ENCODE peak calls at places on chromosomes 2 and 18, in four cellular contexts. One of them, this sample, is unnamed.
A peak's percentile ranks its signal among the peaks of the same experiment; 100 is the strongest.

GRCh38 chr2:99811544-99811943 is 321.7 kb upstream of the REV1 start:
- DNase-seq in GM12865: no peak
- DNase-seq in CD8-positive, alpha-beta T cell: no peak
- DNase-seq in body of pancreas: no peak
- DNase-seq in this sample: no peak

GRCh38 chr2:120794716-120795115 is 59.0 kb downstream of the GLI2 start:
- DNase-seq in body of pancreas: no peak
- DNase-seq in GM12865: no peak
- DNase-seq in CD8-positive, alpha-beta T cell: no peak
- DNase-seq in this sample: no peak

GRCh38 chr2:238738917-238739316 is 109.0 kb upstream of the TWIST2 start:
- DNase-seq in body of pancreas: no peak
- DNase-seq in CD8-positive, alpha-beta T cell: no peak
- DNase-seq in GM12865: no peak
- DNase-seq in this sample: no peak

GRCh38 chr18:2984703-2985261 is 28.2 kb downstream of the LPIN2 start:
- DNase-seq in body of pancreas: peak; percentile 53
- DNase-seq in GM12865: no peak
- DNase-seq in CD8-positive, alpha-beta T cell: no peak
- DNase-seq in this sample: no peak

GRCh38 chr2:196515041-196515440 is 124.5 kb upstream of the CCDC150 start:
- DNase-seq in body of pancreas: no peak
- DNase-seq in GM12865: no peak
- DNase-seq in CD8-positive, alpha-beta T cell: no peak
- DNase-seq in this sample: no peak

GRCh38 chr18:32386466-32386865 is 84.2 kb downstream of the GAREM1 start:
- DNase-seq in GM12865: no peak
- DNase-seq in body of pancreas: no peak
- DNase-seq in CD8-positive, alpha-beta T cell: no peak
- DNase-seq in this sample: no peak

GRCh38 chr18:56815926-56816325 is 164.8 kb downstream of the WDR7 start:
- DNase-seq in CD8-positive, alpha-beta T cell: no peak
- DNase-seq in body of pancreas: no peak
- DNase-seq in GM12865: no peak
- DNase-seq in this sample: no peak

GRCh38 chr2:136932700-136933099 is 167.4 kb downstream of the THSD7B start:
- DNase-seq in GM12865: peak; percentile 34
- DNase-seq in body of pancreas: no peak
- DNase-seq in CD8-positive, alpha-beta T cell: no peak
- DNase-seq in this sample: no peak

GRCh38 chr18:22098563-22098989 is 70.8 kb upstream of the GATA6 start:
- DNase-seq in CD8-positive, alpha-beta T cell: no peak
- DNase-seq in GM12865: no peak
- DNase-seq in body of pancreas: no peak
- DNase-seq in this sample: no peak

GRCh38 chr18:74132201-74132600 is 15.4 kb downstream of the FBXO15 start:
- DNase-seq in body of pancreas: no peak
- DNase-seq in GM12865: no peak
- DNase-seq in CD8-positive, alpha-beta T cell: no peak
- DNase-seq in this sample: no peak

GRCh38 chr2:38835990-38836389 is 39.7 kb downstream of the DHX57 start:
- DNase-seq in body of pancreas: no peak
- DNase-seq in CD8-positive, alpha-beta T cell: no peak
- DNase-seq in GM12865: peak; percentile 73
- DNase-seq in this sample: peak; percentile 45

GRCh38 chr2:98027955-98028593 is 32.3 kb upstream of the TMEM131 start:
- DNase-seq in GM12865: no peak
- DNase-seq in CD8-positive, alpha-beta T cell: no peak
- DNase-seq in body of pancreas: no peak
- DNase-seq in this sample: no peak

GRCh38 chr2:202577250-202578183 is 57.3 kb upstream of the FAM117B start:
- DNase-seq in body of pancreas: no peak
- DNase-seq in CD8-positive, alpha-beta T cell: no peak
- DNase-seq in GM12865: no peak
- DNase-seq in this sample: no peak

GRCh38 chr2:186611526-186611925 is 21.7 kb downstream of the ITGAV start:
- DNase-seq in CD8-positive, alpha-beta T cell: no peak
- DNase-seq in GM12865: no peak
- DNase-seq in body of pancreas: no peak
- DNase-seq in this sample: no peak

GRCh38 chr2:73386894-73387636 is 1.4 kb downstream of the ALMS1 start:
- DNase-seq in body of pancreas: no peak
- DNase-seq in CD8-positive, alpha-beta T cell: no peak
- DNase-seq in GM12865: no peak
- DNase-seq in this sample: no peak

DNA sequence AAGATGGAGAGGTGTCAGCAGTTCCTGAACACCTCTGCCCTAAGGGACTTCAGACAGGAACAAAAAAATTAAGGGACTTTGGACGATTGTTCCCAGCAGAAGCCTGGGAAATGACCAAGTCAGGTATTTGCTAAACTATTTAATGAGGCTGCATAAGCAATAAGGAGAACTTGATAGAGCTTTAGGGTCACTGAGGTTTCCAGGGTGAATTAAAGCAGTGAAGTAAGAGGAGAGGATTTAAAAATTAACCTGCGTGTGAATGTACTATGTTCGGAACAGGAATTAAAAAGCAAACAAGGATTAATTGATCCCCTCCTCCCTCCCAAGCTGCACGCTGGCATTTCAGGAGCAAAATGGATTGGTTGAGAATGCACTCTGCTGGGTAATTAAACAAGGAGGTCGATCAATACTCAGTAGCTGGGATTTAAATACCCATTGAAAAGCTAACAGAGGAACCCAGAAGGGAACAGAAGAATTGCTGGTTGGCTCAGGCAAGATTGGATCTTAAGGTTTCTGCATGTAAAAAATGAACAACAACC is 157.2 kb downstream of the RNF152 start:
- DNase-seq in GM12865: no peak
- DNase-seq in body of pancreas: peak; percentile 41
- DNase-seq in CD8-positive, alpha-beta T cell: no peak
- DNase-seq in this sample: no peak
- TF ChIP-seq CTCF in GM12865: no peak
- TF ChIP-seq CTCF in body of pancreas: no peak
- TF ChIP-seq CTCF in CD8-positive, alpha-beta T cell: no peak
- TF ChIP-seq CTCF in this sample: no peak

GRCh38 chr2:40123746-40124145 is 328.1 kb downstream of the SLC8A1 start:
- DNase-seq in GM12865: no peak
- DNase-seq in CD8-positive, alpha-beta T cell: no peak
- DNase-seq in body of pancreas: no peak
- DNase-seq in this sample: no peak
- H3K4me3 ChIP-seq in GM12865: no peak overlapping the region
- H3K4me3 ChIP-seq in CD8-positive, alpha-beta T cell: no peak overlapping the region
- H3K4me3 ChIP-seq in body of pancreas: no peak overlapping the region
- H3K4me3 ChIP-seq in this sample: no peak overlapping the region

GRCh38 chr18:9737814-9738160 is 29.7 kb downstream of the RAB31 start:
- DNase-seq in CD8-positive, alpha-beta T cell: no peak
- DNase-seq in GM12865: no peak
- DNase-seq in body of pancreas: peak; percentile 35
- DNase-seq in this sample: no peak

GRCh38 chr18:9740076-9740475 is 32.0 kb downstream of the RAB31 start:
- DNase-seq in body of pancreas: no peak
- DNase-seq in GM12865: no peak
- DNase-seq in CD8-positive, alpha-beta T cell: no peak
- DNase-seq in this sample: no peak

GRCh38 chr18:9738266-9738969 is 30.3 kb downstream of the RAB31 start:
- DNase-seq in CD8-positive, alpha-beta T cell: no peak
- DNase-seq in GM12865: no peak
- DNase-seq in body of pancreas: no peak
- DNase-seq in this sample: no peak

GRCh38 chr18:9741461-9741820 is 33.3 kb downstream of the RAB31 start:
- DNase-seq in GM12865: no peak
- DNase-seq in body of pancreas: no peak
- DNase-seq in CD8-positive, alpha-beta T cell: no peak
- DNase-seq in this sample: no peak

DNA sequence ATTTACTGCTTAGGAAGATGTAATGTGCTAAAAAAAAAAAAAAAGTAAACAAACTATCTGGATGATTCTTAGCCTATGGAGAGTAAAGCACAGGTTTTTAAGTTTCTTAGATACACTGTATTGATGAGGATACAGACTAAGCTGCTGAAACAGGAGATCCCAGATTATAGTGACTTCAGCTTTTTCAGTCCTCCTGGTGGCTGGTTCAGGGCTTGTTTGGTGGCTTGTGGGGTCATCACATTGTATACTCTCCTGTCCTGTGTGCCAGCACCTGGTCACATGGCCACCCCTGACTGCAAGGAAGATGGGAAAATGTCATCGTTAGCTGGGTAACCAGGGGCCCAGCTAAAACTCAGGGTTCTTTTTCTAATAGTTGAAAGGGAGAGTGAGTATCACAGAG is 31.4 kb downstream of the RAB31 start:
- DNase-seq in CD8-positive, alpha-beta T cell: no peak
- DNase-seq in GM12865: no peak
- DNase-seq in body of pancreas: no peak
- DNase-seq in this sample: no peak
- TF ChIP-seq CTCF in CD8-positive, alpha-beta T cell: no peak
- TF ChIP-seq CTCF in GM12865: no peak
- TF ChIP-seq CTCF in body of pancreas: no peak
- TF ChIP-seq CTCF in this sample: no peak

DNA sequence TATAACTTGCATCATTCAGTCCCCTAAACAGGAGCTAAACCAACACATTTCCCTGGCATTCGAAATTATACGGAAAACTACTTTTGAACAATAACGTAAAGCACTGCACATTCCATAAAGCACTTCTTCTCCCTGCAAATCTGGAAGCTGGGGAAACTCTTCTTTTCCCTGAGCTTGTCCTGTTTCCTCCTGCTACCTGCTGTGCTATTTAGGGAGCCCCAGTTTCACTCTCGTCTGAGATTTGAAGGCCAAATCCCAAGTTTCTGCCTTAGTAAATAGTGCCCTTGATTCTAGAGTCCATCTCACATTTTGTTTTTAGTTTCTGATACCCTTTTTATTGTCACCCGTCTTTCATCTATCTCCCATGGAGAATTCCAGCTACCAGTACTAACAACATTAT is 67.7 kb upstream of the OSR1 start:
- DNase-seq in GM12865: no peak
- DNase-seq in CD8-positive, alpha-beta T cell: no peak
- DNase-seq in body of pancreas: no peak
- DNase-seq in this sample: no peak
- H3K4me3 ChIP-seq in GM12865: no peak overlapping the region
- H3K4me3 ChIP-seq in CD8-positive, alpha-beta T cell: no peak overlapping the region
- H3K4me3 ChIP-seq in body of pancreas: no peak overlapping the region
- H3K4me3 ChIP-seq in this sample: no peak overlapping the region